ENCODE peak calls at places on chromosomes 6 and 20, in six cellular contexts. One of them, this sample, is unnamed.

GRCh38 chr6:25700841-25701240 is 48.8 kb downstream of the SCGN start:
- DNase-seq in A549: no peak
- DNase-seq in GM12878: no peak
- DNase-seq in HepG2: no peak
- DNase-seq in K562: no peak
- DNase-seq in IMR-90: no peak
- DNase-seq in this sample: no peak

GRCh38 chr20:9344080-9344920 is 170.1 kb upstream of the LAMP5 start:
- DNase-seq in GM12878: no peak
- DNase-seq in IMR-90: peak
- DNase-seq in HepG2: no peak
- DNase-seq in A549: no peak
- DNase-seq in K562: no peak
- DNase-seq in this sample: no peak

GRCh38 chr20:25987073-25987927 is 290.6 kb upstream of the ZNF337 start:
- DNase-seq in HepG2: no peak
- DNase-seq in IMR-90: peak
- DNase-seq in A549: peak
- DNase-seq in K562: peak
- DNase-seq in GM12878: no peak
- DNase-seq in this sample: no peak

GRCh38 chr6:37077459-37078296 is 72.2 kb downstream of the FGD2 start:
- DNase-seq in K562: no peak
- DNase-seq in HepG2: no peak
- DNase-seq in A549: no peak
- DNase-seq in GM12878: no peak
- DNase-seq in IMR-90: peak
- DNase-seq in this sample: no peak

GRCh38 chr6:163897669-163898068 is 483.2 kb downstream of the QKI start:
- DNase-seq in A549: no peak
- DNase-seq in IMR-90: no peak
- DNase-seq in HepG2: no peak
- DNase-seq in K562: no peak
- DNase-seq in GM12878: no peak
- DNase-seq in this sample: no peak

GRCh38 chr6:3841066-3841454 is 8.1 kb upstream of the FAM50B start:
- DNase-seq in IMR-90: no peak
- DNase-seq in HepG2: peak
- DNase-seq in K562: no peak
- DNase-seq in GM12878: no peak
- DNase-seq in A549: no peak
- DNase-seq in this sample: no peak

GRCh38 chr6:105601541-105602174 is 198.8 kb upstream of the PREP start:
- DNase-seq in K562: no peak
- DNase-seq in A549: peak
- DNase-seq in GM12878: peak
- DNase-seq in IMR-90: peak
- DNase-seq in HepG2: peak
- DNase-seq in this sample: no peak

GRCh38 chr6:12538881-12539357 is 177.6 kb upstream of the PHACTR1 start:
- DNase-seq in IMR-90: no peak
- DNase-seq in HepG2: peak
- DNase-seq in K562: no peak
- DNase-seq in GM12878: no peak
- DNase-seq in A549: no peak
- DNase-seq in this sample: no peak

GRCh38 chr20:3340443-3340842 is 67.0 kb downstream of the DNAAF9 start:
- DNase-seq in GM12878: no peak
- DNase-seq in A549: no peak
- DNase-seq in K562: no peak
- DNase-seq in HepG2: no peak
- DNase-seq in IMR-90: no peak
- DNase-seq in this sample: no peak

GRCh38 chr20:14410869-14411555 is 73.6 kb upstream of the FLRT3 start:
- DNase-seq in HepG2: no peak
- DNase-seq in K562: no peak
- DNase-seq in A549: no peak
- DNase-seq in GM12878: no peak
- DNase-seq in IMR-90: no peak
- DNase-seq in this sample: no peak

GRCh38 chr6:44580901-44581300 is 193.4 kb downstream of the CDC5L start:
- DNase-seq in GM12878: no peak
- DNase-seq in HepG2: no peak
- DNase-seq in IMR-90: peak
- DNase-seq in K562: no peak
- DNase-seq in A549: no peak
- DNase-seq in this sample: no peak

GRCh38 chr20:17966432-17967312 is 1.9 kb downstream of the SNX5 start:
- DNase-seq in HepG2: peak
- DNase-seq in A549: peak
- DNase-seq in IMR-90: peak
- DNase-seq in GM12878: no peak
- DNase-seq in K562: no peak
- DNase-seq in this sample: no peak

GRCh38 chr6:37838209-37838921 is 18.8 kb downstream of the ZFAND3 start:
- DNase-seq in A549: no peak
- DNase-seq in K562: no peak
- DNase-seq in IMR-90: peak
- DNase-seq in GM12878: no peak
- DNase-seq in HepG2: no peak
- DNase-seq in this sample: no peak

GRCh38 chr6:21898107-21898796 is 304.7 kb downstream of the SOX4 start:
- DNase-seq in K562: no peak
- DNase-seq in IMR-90: peak
- DNase-seq in A549: no peak
- DNase-seq in HepG2: no peak
- DNase-seq in GM12878: no peak
- DNase-seq in this sample: no peak

GRCh38 chr20:59120491-59120890 is 43.1 kb upstream of the ZNF831 start:
- DNase-seq in A549: no peak
- DNase-seq in IMR-90: no peak
- DNase-seq in K562: no peak
- DNase-seq in GM12878: no peak
- DNase-seq in HepG2: no peak
- DNase-seq in this sample: no peak

GRCh38 chr20:53061709-53062108 is 89.6 kb downstream of the TSHZ2 start:
- DNase-seq in A549: no peak
- DNase-seq in GM12878: no peak
- DNase-seq in K562: no peak
- DNase-seq in HepG2: no peak
- DNase-seq in IMR-90: no peak
- DNase-seq in this sample: no peak

GRCh38 chr20:47181056-47181862 is 175.2 kb downstream of the ZMYND8 start:
- DNase-seq in IMR-90: peak
- DNase-seq in A549: peak
- DNase-seq in K562: peak
- DNase-seq in HepG2: peak
- DNase-seq in GM12878: no peak
- DNase-seq in this sample: peak

GRCh38 chr20:31864521-31865400 is 5.6 kb downstream of the DUSP15 start:
- DNase-seq in A549: no peak
- DNase-seq in HepG2: no peak
- DNase-seq in IMR-90: no peak
- DNase-seq in GM12878: no peak
- DNase-seq in K562: no peak
- DNase-seq in this sample: no peak

GRCh38 chr20:31862157-31862470 is 8.2 kb downstream of the DUSP15 start:
- DNase-seq in A549: no peak
- DNase-seq in IMR-90: no peak
- DNase-seq in HepG2: no peak
- DNase-seq in GM12878: no peak
- DNase-seq in K562: no peak
- DNase-seq in this sample: no peak

GRCh38 chr20:31862506-31862905 is 7.8 kb downstream of the DUSP15 start:
- DNase-seq in GM12878: no peak
- DNase-seq in A549: no peak
- DNase-seq in K562: no peak
- DNase-seq in HepG2: no peak
- DNase-seq in IMR-90: no peak
- DNase-seq in this sample: no peak

GRCh38 chr20:31861346-31862156 is 8.8 kb downstream of the DUSP15 start:
- DNase-seq in HepG2: peak
- DNase-seq in K562: peak
- DNase-seq in IMR-90: peak
- DNase-seq in A549: peak
- DNase-seq in GM12878: no peak
- DNase-seq in this sample: peak

DNA sequence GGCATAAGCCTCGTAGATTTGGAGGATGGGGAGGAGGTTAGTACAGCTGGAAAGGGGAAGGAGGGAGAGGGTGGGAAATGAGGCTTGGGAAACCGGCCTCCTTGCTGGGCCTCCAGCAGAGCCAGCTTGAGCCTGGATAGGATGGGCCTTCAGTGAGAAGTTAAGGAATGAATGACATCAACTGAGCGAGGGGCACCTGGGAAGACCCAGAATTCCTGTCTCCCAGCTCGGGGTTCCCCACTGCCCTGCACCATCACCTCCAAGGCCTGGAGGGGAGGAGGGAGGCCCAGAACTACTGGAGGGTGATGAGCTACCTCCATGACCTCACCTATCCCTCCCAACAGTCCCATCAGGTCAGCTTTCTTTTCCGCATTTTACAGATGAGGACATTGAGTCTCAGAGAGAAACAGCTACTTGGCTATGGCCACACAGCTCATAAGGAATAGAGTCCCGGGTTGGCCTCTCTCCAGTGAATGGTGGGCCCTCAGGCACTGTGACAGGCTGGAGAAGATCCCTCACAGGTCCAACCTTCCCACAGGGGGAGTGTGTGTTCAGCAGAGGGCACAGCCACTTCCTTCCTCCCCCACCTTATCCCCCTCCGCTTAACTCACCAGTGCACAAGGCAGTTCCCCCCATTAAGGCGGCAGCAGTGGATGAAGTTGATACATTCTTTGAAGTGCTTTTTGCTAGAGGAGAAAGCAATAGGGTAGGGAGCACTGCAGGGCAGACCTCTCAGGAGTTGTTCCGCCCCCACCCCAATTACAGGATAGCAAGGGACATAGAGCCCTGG is 6.8 kb downstream of the DUSP15 start:
- DNase-seq in HepG2: no peak
- DNase-seq in A549: no peak
- DNase-seq in GM12878: no peak
- DNase-seq in K562: no peak
- DNase-seq in IMR-90: no peak
- DNase-seq in this sample: no peak
- TF ChIP-seq BHLHE40 in HepG2: no peak
- TF ChIP-seq BHLHE40 in A549: no peak
- TF ChIP-seq BHLHE40 in GM12878: no peak
- TF ChIP-seq BHLHE40 in K562: no peak
- TF ChIP-seq BHLHE40 in IMR-90: no peak
- TF ChIP-seq BHLHE40 in this sample: no peak

DNA sequence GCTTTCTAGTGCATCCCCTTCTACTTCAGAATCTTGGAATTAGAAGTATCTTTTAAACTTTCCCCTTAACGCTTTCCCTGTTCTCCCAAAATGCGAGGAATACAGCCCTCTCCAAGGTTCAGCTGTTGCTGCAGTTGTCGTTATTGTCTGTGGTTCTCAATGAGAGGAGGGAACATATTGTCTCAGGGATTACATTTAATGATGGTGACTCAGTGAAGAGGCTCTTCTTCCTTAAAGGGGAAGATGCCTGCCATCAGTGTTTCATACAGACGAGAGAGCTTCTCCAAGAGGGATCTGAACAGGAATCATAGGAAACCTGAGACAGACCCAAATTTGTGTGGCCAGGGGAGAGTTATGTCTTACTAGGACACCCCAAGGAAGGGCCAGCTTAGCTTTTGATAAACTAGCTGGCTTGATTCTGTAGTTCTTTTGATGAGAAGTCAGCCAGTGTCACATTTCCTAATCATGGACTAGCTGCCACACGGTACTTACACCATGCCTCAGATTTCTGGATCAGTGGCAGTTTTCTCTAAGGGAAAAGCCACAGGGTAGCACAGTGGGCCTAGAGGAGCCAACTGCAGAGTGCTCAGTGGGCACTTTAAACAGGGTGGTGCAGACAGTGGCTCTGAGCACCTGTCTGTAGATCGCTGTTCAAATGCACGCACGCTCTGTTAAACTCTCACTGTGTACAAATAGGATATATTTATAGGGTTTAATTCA is 59.7 kb upstream of the TMEM181 start:
- DNase-seq in HepG2: no peak
- DNase-seq in A549: no peak
- DNase-seq in GM12878: no peak
- DNase-seq in IMR-90: peak
- DNase-seq in K562: no peak
- DNase-seq in this sample: no peak
- TF ChIP-seq BHLHE40 in HepG2: no peak
- TF ChIP-seq BHLHE40 in A549: no peak
- TF ChIP-seq BHLHE40 in GM12878: no peak
- TF ChIP-seq BHLHE40 in IMR-90: no peak
- TF ChIP-seq BHLHE40 in K562: no peak
- TF ChIP-seq BHLHE40 in this sample: no peak

DNA sequence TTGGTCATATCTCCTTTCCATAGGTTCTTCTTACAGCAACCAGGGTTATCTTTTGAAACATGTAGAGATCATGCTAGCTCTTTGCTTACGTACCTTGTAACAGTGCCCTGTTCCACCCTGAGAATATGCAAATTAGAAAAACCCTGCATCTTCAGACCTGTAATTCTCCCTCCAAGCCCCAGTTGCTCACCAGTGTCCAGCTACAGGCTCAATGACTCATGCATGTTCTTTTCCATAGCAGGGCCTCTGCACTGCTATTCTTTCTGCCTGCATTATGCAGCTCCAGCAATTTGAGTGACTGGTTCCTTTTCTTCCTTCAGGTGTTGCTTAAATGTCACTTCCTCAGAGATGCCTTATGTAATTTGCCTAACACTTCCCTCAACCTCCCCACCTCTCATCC is 636.2 kb downstream of the KHDRBS2 start:
- DNase-seq in GM12878: no peak
- DNase-seq in IMR-90: no peak
- DNase-seq in HepG2: no peak
- DNase-seq in K562: no peak
- DNase-seq in A549: no peak
- DNase-seq in this sample: no peak
- TF ChIP-seq BHLHE40 in GM12878: no peak
- TF ChIP-seq BHLHE40 in IMR-90: no peak
- TF ChIP-seq BHLHE40 in HepG2: no peak
- TF ChIP-seq BHLHE40 in K562: no peak
- TF ChIP-seq BHLHE40 in A549: no peak
- TF ChIP-seq BHLHE40 in this sample: no peak

DNA sequence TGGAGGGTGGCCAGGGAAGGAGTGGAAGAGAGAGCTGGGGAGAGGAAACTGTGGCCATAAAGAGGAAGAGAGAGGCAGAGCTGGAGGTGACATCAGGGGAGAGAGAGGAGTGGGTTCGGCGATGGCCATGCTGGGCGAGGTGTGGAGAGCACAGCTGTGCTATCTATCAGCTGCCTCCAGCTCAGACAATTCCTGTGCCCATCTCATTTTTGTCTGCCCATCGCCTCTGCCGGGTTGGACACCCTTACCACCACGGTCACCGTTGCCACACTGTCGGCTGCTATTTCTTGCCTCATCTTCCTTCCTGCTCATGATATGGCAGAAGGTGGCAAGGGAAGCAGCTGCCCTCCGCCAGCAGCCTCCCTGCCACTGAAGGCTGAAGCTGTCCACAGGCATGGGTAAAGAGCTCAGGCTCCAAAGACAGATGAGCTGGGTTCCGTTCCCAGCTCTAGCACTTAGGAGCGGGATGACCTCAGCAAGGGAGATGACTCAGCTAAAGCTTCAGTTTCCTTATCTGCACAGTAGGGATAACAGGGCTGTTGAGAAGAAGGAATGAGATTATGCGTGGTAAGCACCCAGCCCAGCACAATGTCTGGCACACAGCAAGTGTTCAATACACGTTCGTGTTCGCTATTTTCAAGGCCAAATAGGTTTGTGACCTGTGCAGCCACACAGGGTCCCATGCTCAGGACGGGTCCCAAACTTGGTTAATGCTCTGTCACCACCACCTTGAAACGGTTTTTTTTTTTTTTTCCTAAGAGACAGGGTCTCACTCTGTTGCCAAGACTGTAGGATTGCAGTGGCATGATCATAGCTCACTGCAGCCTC is 21.9 kb upstream of the TAF8 start:
- DNase-seq in K562: peak
- DNase-seq in IMR-90: peak
- DNase-seq in HepG2: no peak
- DNase-seq in A549: peak
- DNase-seq in GM12878: no peak
- DNase-seq in this sample: peak
- TF ChIP-seq BHLHE40 in K562: peak
- TF ChIP-seq BHLHE40 in IMR-90: no peak
- TF ChIP-seq BHLHE40 in HepG2: no peak
- TF ChIP-seq BHLHE40 in A549: no peak
- TF ChIP-seq BHLHE40 in GM12878: no peak
- TF ChIP-seq BHLHE40 in this sample: no peak

This sample was measured in HEK293T.